ENCODE peak calls at places on chromosomes 11 and 22, in nine cellular contexts. V, X, Z, M, W, Q, P, J and L are unnamed samples.
A peak's percentile ranks its signal among the peaks of the same experiment; 100 is the strongest.

GRCh38 chr11:76663461-76663760 is 7.1 kb downstream of the LRRC32 start:
- DNase-seq in V (no peak), X (no peak), Z (no peak), M (no peak), W (no peak), Q (no peak), P (no peak), J (no peak), L (no peak)

GRCh38 chr11:126034880-126035279 is 27.8 kb downstream of the CDON start:
- DNase-seq in V (no peak), X (no peak), Z (no peak), M (no peak), W (no peak), Q (no peak), P (no peak), J (no peak), L (no peak)

GRCh38 chr22:30609260-30610185 is 2.5 kb downstream of the TCN2 start:
- DNase-seq in V (no peak), X (no peak), Z (peak; percentile 57), M (peak; percentile 80), W (peak; percentile 81), Q (peak; percentile 93), P (peak; percentile 78), J (no peak), L (peak; percentile 85)

GRCh38 chr11:45596571-45596970 is 68.9 kb downstream of the CHST1 start:
- DNase-seq in V (no peak), X (no peak), Z (no peak), M (no peak), W (no peak), Q (no peak), P (no peak), J (no peak), L (no peak)

GRCh38 chr22:41619979-41620645 is 731 bp downstream of the DESI1 start:
- DNase-seq in V (no peak), X (peak; percentile 27), Z (no peak), M (no peak), W (peak; percentile 60), Q (peak; percentile 43), P (no peak), J (peak; percentile 38), L (peak; percentile 68)

GRCh38 chr22:30312053-30312452 is 14.7 kb downstream of the TBC1D10A start:
- DNase-seq in V (no peak), X (no peak), Z (no peak), M (peak; percentile 67), W (no peak), Q (no peak), P (no peak), J (no peak), L (no peak)

GRCh38 chr11:72352859-72353551 is 81.3 kb downstream of the CLPB start:
- DNase-seq in V (no peak), X (no peak), Z (peak; percentile 36), M (peak; percentile 67), W (no peak), Q (no peak), P (no peak), J (peak; percentile 5), L (peak; percentile 75)

GRCh38 chr11:38297670-38298069 is 1699.6 kb upstream of the RAG2 start:
- DNase-seq in V (no peak), X (no peak), Z (no peak), M (no peak), W (no peak), Q (no peak), P (no peak), J (no peak), L (no peak)